ENCODE peak calls at places on chromosome X, in eight cellular contexts. J, I, E, V, H, C, D and R are unnamed samples.
A peak's percentile ranks its signal among the peaks of the same experiment; 100 is the strongest.

GRCh38 chrX:40154229-40154852 is 56.6 kb upstream of the BCOR start:
- DNase-seq in J (peak; percentile 53), I (no peak), E (no peak), V (no peak), H (peak; percentile 40), C (peak; percentile 40), D (no peak), R (peak; percentile 45)

GRCh38 chrX:110415440-110416167 is 57.0 kb downstream of the RTL9 start:
- DNase-seq in J (no peak), I (no peak), E (no peak), V (peak; percentile 78), H (peak; percentile 22), C (peak; percentile 85), D (no peak), R (no peak)

GRCh38 chrX:72201836-72202536 is 20.4 kb downstream of the PIN4 start:
- DNase-seq in J (no peak), I (no peak), E (no peak), V (peak; percentile 78), H (peak; percentile 67), C (peak; percentile 77), D (no peak), R (peak; percentile 80)

GRCh38 chrX:18075603-18076002 is 145.1 kb downstream of the BEND2 start:
- DNase-seq in J (no peak), I (no peak), E (no peak), V (no peak), H (no peak), C (no peak), D (no peak), R (no peak)

GRCh38 chrX:13733506-13733905 is 914 bp downstream of the TRAPPC2 start:
- DNase-seq in J (no peak), I (no peak), E (no peak), V (peak; percentile 22), H (no peak), C (no peak), D (no peak), R (no peak)

GRCh38 chrX:104565791-104566687 is at the start of gene IL1RAPL2:
- DNase-seq in J (peak; percentile 38), I (no peak), E (peak; percentile 53), V (no peak), H (peak; percentile 19), C (peak; percentile 81), D (peak; percentile 55), R (peak; percentile 27)

GRCh38 chrX:95889279-95889678 is 795.4 kb upstream of the DIAPH2 start:
- DNase-seq in J (no peak), I (peak; percentile 36), E (no peak), V (no peak), H (no peak), C (no peak), D (no peak), R (no peak)

GRCh38 chrX:8755116-8755515 is 23.2 kb upstream of the ANOS1 start:
- DNase-seq in J (no peak), I (no peak), E (no peak), V (no peak), H (peak; percentile 22), C (peak; percentile 32), D (no peak), R (no peak)

GRCh38 chrX:2855761-2856160 is 27.0 kb downstream of the GYG2 start:
- DNase-seq in J (no peak), I (no peak), E (no peak), V (no peak), H (no peak), C (no peak), D (no peak), R (no peak)

GRCh38 chrX:9942086-9942485 is 25.1 kb upstream of the CLDN34 start:
- DNase-seq in J (no peak), I (no peak), E (no peak), V (no peak), H (no peak), C (no peak), D (no peak), R (no peak)

GRCh38 chrX:12877386-12877785 is 10.5 kb downstream of the TLR7 start:
- DNase-seq in J (no peak), I (no peak), E (no peak), V (no peak), H (no peak), C (no peak), D (no peak), R (no peak)

GRCh38 chrX:96455078-96455477 is 229.6 kb upstream of the DIAPH2 start:
- DNase-seq in J (no peak), I (no peak), E (no peak), V (no peak), H (no peak), C (no peak), D (no peak), R (no peak)

GRCh38 chrX:75522565-75523411 is at the start of gene ZDHHC15:
- DNase-seq in J (no peak), I (peak; percentile 35), E (peak; percentile 43), V (no peak), H (peak; percentile 74), C (peak; percentile 1), D (peak; percentile 67), R (peak; percentile 0)

GRCh38 chrX:135985123-135985973 is at the start of gene SLC9A6:
- DNase-seq in J (peak; percentile 62), I (peak; percentile 72), E (peak; percentile 41), V (peak; percentile 23), H (peak; percentile 54), C (peak; percentile 72), D (peak; percentile 82), R (peak; percentile 41)

GRCh38 chrX:109624641-109625311 is at the start of gene KCNE5:
- DNase-seq in J (no peak), I (no peak), E (peak; percentile 65), V (no peak), H (no peak), C (no peak), D (peak; percentile 37), R (no peak)

GRCh38 chrX:78387364-78387763 is 60.0 kb upstream of the CYSLTR1 start:
- DNase-seq in J (no peak), I (no peak), E (no peak), V (no peak), H (no peak), C (no peak), D (no peak), R (no peak)